ENCODE peak calls at places on chromosomes 5 and 9, in seven cellular contexts. Q, J, S, E, D, G and P are unnamed samples. For H3K36me3, the result is how much of the 10 kb centered on the place peaks cover.

GRCh38 chr5:157252741-157253465 is 13.0 kb upstream of the CYFIP2 start:
- DNase-seq in G (peak), J (no peak), D (peak), S (no peak), Q (no peak), E (no peak), P (no peak)

GRCh38 chr5:173028811-173029327 is 27.3 kb upstream of the CREBRF start:
- DNase-seq in Q (no peak), G (no peak), D (no peak), J (no peak), E (no peak), S (no peak), P (no peak)

GRCh38 chr5:156094001-156094400 is 233.0 kb upstream of the SGCD start:
- DNase-seq in D (no peak), E (no peak), Q (no peak), J (no peak), S (peak), G (peak), P (no peak)

GRCh38 chr5:123721721-123722276 is 209.8 kb downstream of the CSNK1G3 start:
- DNase-seq in G (no peak), E (no peak), D (no peak), S (no peak), Q (no peak), J (no peak), P (no peak)

GRCh38 chr5:155833282-155833681 is 493.7 kb upstream of the SGCD start:
- DNase-seq in D (no peak), E (peak), S (no peak), G (peak), J (no peak), Q (no peak), P (no peak)

GRCh38 chr5:89080467-89081116 is 197.6 kb upstream of the MEF2C start:
- DNase-seq in Q (no peak), E (no peak), D (no peak), J (no peak), S (no peak), G (no peak), P (no peak)

GRCh38 chr5:61051267-61051666 is 106.3 kb downstream of the NDUFAF2 start:
- DNase-seq in D (no peak), Q (no peak), G (peak), S (no peak), J (no peak), E (no peak), P (no peak)

GRCh38 chr9:18795947-18796705 is 236.9 kb downstream of the SAXO1 start:
- DNase-seq in Q (no peak), D (no peak), J (no peak), S (no peak), G (peak), E (peak), P (no peak)

GRCh38 chr9:135015986-135016640 is 71.4 kb upstream of the OLFM1 start:
- DNase-seq in D (no peak), S (no peak), G (no peak), Q (peak), E (no peak), J (no peak), P (no peak)

GRCh38 chr9:6907772-6908381 is 150.1 kb downstream of the KDM4C start:
- DNase-seq in Q (no peak), D (no peak), S (peak), J (no peak), G (peak), E (no peak), P (no peak)

GRCh38 chr5:139692605-139693340 is 44.6 kb downstream of the CXXC5 start:
- DNase-seq in D (no peak), E (peak), J (no peak), Q (no peak), S (no peak), G (no peak), P (no peak)

GRCh38 chr9:132585954-132586829 is 3.8 kb downstream of the BARHL1 start:
- DNase-seq in Q (peak), G (no peak), J (no peak), S (no peak), E (no peak), D (no peak), P (no peak)

GRCh38 chr5:12947379-12947778 is 997.1 kb downstream of the DNAH5 start:
- DNase-seq in S (no peak), Q (no peak), G (no peak), E (no peak), J (no peak), D (no peak), P (no peak)

GRCh38 chr9:134521817-134522501 is 119.6 kb upstream of the COL5A1 start:
- DNase-seq in G (no peak), S (no peak), Q (no peak), D (no peak), J (peak), E (no peak), P (no peak)

GRCh38 chr9:116212986-116213672 is 59.5 kb downstream of the PAPPA start:
- DNase-seq in D (no peak), S (no peak), J (no peak), E (no peak), G (no peak), Q (no peak), P (no peak)

GRCh38 chr5:89037090-89037489 is 154.1 kb upstream of the MEF2C start:
- DNase-seq in G (peak), D (no peak), J (no peak), E (no peak), S (no peak), Q (no peak), P (no peak)

GRCh38 chr9:22147818-22148573 is 138.9 kb upstream of the CDKN2B start:
- DNase-seq in G (peak), E (no peak), J (no peak), D (no peak), Q (no peak), S (no peak), P (no peak)

GRCh38 chr9:91777437-91777836 is 172.6 kb downstream of the ROR2 start:
- DNase-seq in S (no peak), Q (no peak), D (no peak), G (peak), J (no peak), E (no peak), P (no peak)

GRCh38 chr5:80736730-80737129 is 81.9 kb upstream of the DHFR start:
- DNase-seq in J (no peak), S (no peak), Q (no peak), G (peak), E (no peak), D (no peak), P (no peak)

GRCh38 chr5:176408590-176408989 is 7.7 kb downstream of the CLTB start:
- DNase-seq in J (no peak), Q (no peak), D (no peak), G (no peak), S (no peak), E (no peak), P (no peak)

GRCh38 chr9:114662081-114662989 is 4.7 kb upstream of the TEX53 start:
- DNase-seq in D (peak), Q (no peak), E (peak), S (peak), G (peak), J (peak), P (no peak)

GRCh38 chr5:112848116-112848811 is 12.8 kb upstream of the SRP19 start:
- DNase-seq in D (no peak), Q (no peak), S (peak), E (peak), J (no peak), G (peak), P (peak)

GRCh38 chr5:108271127-108271526 is 110.8 kb downstream of the FBXL17 start:
- DNase-seq in D (no peak), Q (no peak), G (no peak), S (no peak), J (no peak), E (no peak), P (no peak)

GRCh38 chr5:135482383-135482933 is 30.3 kb upstream of the TIFAB start:
- DNase-seq in Q (no peak), G (no peak), J (no peak), D (no peak), E (peak), S (no peak), P (no peak)

GRCh38 chr5:176739461-176740051 is 70.8 kb upstream of the UNC5A start:
- DNase-seq in S (no peak), J (peak), D (no peak), E (no peak), Q (no peak), G (no peak), P (no peak)

GRCh38 chr9:83935276-83935890 is 14.2 kb upstream of the KIF27 start:
- DNase-seq in G (peak), D (no peak), S (no peak), J (peak), E (no peak), Q (no peak), P (no peak)

GRCh38 chr9:110650991-110651411 is 17.6 kb upstream of the MUSK start:
- DNase-seq in S (no peak), G (peak), E (no peak), D (no peak), J (no peak), Q (no peak), P (no peak)

GRCh38 chr5:81014348-81014747 is 54.2 kb downstream of the RASGRF2 start:
- DNase-seq in S (no peak), G (no peak), J (no peak), D (no peak), Q (no peak), E (no peak), P (no peak)

GRCh38 chr5:60841361-60841760 is 2.7 kb downstream of the ELOVL7 start:
- DNase-seq in E (no peak), J (no peak), S (no peak), D (no peak), G (no peak), Q (no peak), P (no peak)

GRCh38 chr5:135235551-135236100 is 163.4 kb downstream of the MACROH2A1 start:
- DNase-seq in Q (no peak), D (no peak), J (no peak), G (no peak), S (no peak), E (no peak), P (no peak)

GRCh38 chr9:129773262-129774048 is 20.6 kb upstream of the PTGES start:
- DNase-seq in D (no peak), J (peak), G (peak), S (no peak), E (no peak), Q (peak), P (peak)

GRCh38 chr5:15791859-15792258 is 291.9 kb downstream of the FBXL7 start:
- DNase-seq in E (no peak), J (no peak), D (no peak), S (no peak), G (peak), Q (no peak), P (no peak)

GRCh38 chr9:127144670-127145458 is 22.4 kb upstream of the ANGPTL2 start:
- DNase-seq in Q (peak), E (peak), D (no peak), G (no peak), S (peak), J (no peak), P (no peak)

GRCh38 chr9:18727904-18728303 is 254.0 kb downstream of the ADAMTSL1 start:
- DNase-seq in E (no peak), G (no peak), S (no peak), Q (no peak), J (no peak), D (no peak), P (no peak)

GRCh38 chr5:93595420-93596136 is 12.6 kb downstream of the NR2F1 start:
- DNase-seq in J (no peak), Q (no peak), S (no peak), G (no peak), D (no peak), E (no peak), P (no peak)

GRCh38 chr5:54656261-54656728 is 138.7 kb downstream of the SNX18 start:
- DNase-seq in E (no peak), G (no peak), D (no peak), J (peak), Q (no peak), S (no peak), P (no peak)

GRCh38 chr5:106610041-106610440 is 1060.7 kb downstream of the EFNA5 start:
- DNase-seq in Q (no peak), S (no peak), G (no peak), D (no peak), E (no peak), J (no peak), P (no peak)

DNA sequence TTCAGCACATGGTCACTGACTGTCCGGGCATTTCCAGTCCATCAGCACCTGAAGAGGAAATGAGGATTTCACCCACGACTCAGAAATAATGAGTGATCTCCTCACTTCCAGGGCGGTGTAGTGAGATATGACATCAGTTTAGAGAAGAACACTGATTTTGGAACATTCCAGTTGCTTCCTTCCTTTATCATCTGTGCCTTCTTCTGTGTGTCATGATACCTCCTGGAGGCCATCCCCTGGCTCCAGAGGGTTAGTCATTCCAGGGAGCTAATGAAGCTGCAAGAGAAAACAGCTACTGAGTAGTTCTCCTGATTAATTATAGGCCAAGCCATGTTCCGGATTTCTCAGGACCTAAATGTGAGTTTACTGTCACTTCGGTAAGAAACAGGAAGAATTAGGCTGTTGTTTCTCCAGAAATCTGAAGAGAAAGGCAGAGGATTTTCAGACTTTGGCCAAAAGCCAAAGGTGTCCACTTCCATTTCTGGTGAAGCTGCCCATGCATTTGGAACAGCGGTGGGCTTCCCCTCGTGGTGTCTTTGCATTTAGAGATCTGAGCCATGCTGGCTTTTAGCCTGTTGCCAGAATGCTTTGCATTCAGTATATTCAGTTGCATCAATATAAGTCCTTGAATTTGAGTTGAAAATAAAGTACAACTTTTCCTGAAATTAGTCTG is 161.3 kb upstream of the OTULINL start:
- DNase-seq in S (no peak), E (no peak), J (no peak), Q (no peak), D (no peak), G (peak), P (no peak)
- H3K36me3 ChIP-seq in S (under half), E (under half), J (half or more), Q (half or more), D (under half), G (half or more), P (half or more)

GRCh38 chr9:15187589-15187988 is 119.4 kb downstream of the TTC39B start:
- DNase-seq in G (no peak), J (no peak), S (peak), D (no peak), E (no peak), Q (no peak), P (no peak)

GRCh38 chr9:15189491-15189890 is 117.5 kb downstream of the TTC39B start:
- DNase-seq in S (no peak), Q (no peak), G (no peak), E (no peak), J (no peak), D (no peak), P (no peak)

GRCh38 chr9:15191358-15191757 is 115.7 kb downstream of the TTC39B start:
- DNase-seq in D (no peak), G (no peak), J (no peak), S (no peak), Q (no peak), E (no peak), P (no peak)

DNA sequence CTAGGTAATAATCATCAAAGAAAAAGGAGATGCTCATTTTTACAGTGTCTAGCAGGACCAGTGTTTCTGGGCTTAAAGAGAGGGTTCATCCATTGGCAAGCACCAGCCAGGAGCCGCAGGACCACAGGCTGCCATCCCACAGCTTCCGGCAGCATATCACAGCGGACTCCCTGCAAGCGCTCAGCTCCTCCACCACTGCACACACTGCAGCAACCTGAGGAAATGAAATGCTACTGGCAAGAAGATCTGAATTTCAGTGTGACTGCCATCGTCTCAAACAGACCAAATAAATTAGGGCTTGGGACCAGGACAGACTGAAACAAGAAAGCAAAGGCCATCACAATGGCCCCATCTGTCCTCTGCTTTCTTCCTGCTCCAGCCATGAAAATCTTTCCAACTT is 114.2 kb downstream of the TTC39B start:
- DNase-seq in D (no peak), G (no peak), J (no peak), S (no peak), E (no peak), Q (no peak), P (no peak)
- H3K36me3 ChIP-seq in D (under half), G (under half), J (half or more), S (under half), E (under half), Q (under half), P (under half)

GRCh38 chr5:1464096-1464446 is 18.8 kb upstream of the SLC6A3 start:
- DNase-seq in D (no peak), E (no peak), G (no peak), Q (no peak), S (no peak), J (no peak), P (no peak)
- H3K36me3 ChIP-seq in D (under half), E (half or more), G (under half), Q (under half), S (under half), J (half or more), P (half or more)

GRCh38 chr9:97605246-97605645 is 27.9 kb downstream of the TSTD2 start:
- DNase-seq in D (no peak), E (no peak), G (no peak), J (no peak), S (no peak), Q (no peak), P (no peak)
- H3K36me3 ChIP-seq in D (half or more), E (half or more), G (under half), J (half or more), S (under half), Q (half or more), P (under half)

GRCh38 chr9:137828527-137829259 is 48.9 kb upstream of the CACNA1B start:
- DNase-seq in J (no peak), Q (no peak), E (no peak), S (peak), D (no peak), G (peak), P (no peak)

GRCh38 chr9:137825324-137825991 is 52.1 kb upstream of the CACNA1B start:
- DNase-seq in J (no peak), E (no peak), Q (no peak), G (no peak), S (no peak), D (no peak), P (no peak)

GRCh38 chr9:137823986-137824771 is 53.4 kb upstream of the CACNA1B start:
- DNase-seq in E (no peak), G (no peak), S (no peak), Q (no peak), D (no peak), J (no peak), P (no peak)

GRCh38 chr9:137829260-137829996 is 48.2 kb upstream of the CACNA1B start:
- DNase-seq in Q (no peak), S (no peak), G (no peak), J (no peak), D (no peak), E (no peak), P (no peak)

DNA sequence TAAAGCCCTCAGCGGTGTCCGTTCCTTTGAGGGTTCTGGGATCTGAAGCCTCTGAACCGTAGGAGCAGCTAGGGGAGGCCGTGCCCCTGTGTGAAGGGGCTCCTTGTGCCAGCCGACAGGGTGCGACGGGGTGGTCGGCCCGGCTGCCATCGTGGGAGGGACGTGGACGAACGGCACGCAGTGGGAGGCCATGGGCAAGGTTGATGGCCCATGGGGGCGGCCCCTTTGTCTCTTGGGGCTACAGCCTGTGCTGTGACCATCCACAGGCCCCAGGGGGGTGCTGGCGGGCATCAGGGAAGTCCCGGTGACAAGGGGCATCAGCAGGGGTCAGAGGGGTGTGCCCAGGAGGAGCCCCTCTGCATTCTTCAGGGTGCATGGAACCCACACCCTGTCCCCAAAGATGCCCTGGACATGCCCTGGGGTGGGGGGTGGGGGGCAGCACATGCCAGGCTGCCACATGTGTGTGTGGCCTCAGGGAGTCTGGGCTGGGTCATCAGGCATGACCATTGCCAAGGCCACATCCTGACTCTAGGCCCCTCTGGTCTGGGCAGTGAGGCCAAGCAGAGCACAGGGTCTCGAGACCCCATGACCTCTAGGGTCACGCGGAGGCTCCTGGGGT is 49.6 kb upstream of the CACNA1B start:
- DNase-seq in J (no peak), D (no peak), G (no peak), Q (no peak), E (no peak), S (no peak), P (no peak)
- H3K36me3 ChIP-seq in J (half or more), D (under half), G (under half), Q (under half), E (under half), S (under half), P (under half)

GRCh38 chr5:146243217-146243616 is 39.8 kb downstream of the RBM27 start:
- DNase-seq in S (no peak), D (no peak), J (no peak), Q (no peak), G (no peak), E (no peak), P (no peak)

GRCh38 chr5:146238973-146239372 is 35.6 kb downstream of the RBM27 start:
- DNase-seq in E (no peak), Q (no peak), G (peak), J (no peak), D (no peak), S (no peak), P (no peak)

GRCh38 chr5:146240951-146241350 is 37.5 kb downstream of the RBM27 start:
- DNase-seq in S (no peak), D (no peak), J (no peak), G (peak), Q (no peak), E (no peak), P (no peak)
- H3K36me3 ChIP-seq in S (half or more), D (under half), J (half or more), G (under half), Q (half or more), E (under half), P (under half)

GRCh38 chr9:136398286-136398685 is 1.7 kb downstream of the SNAPC4 start:
- DNase-seq in S (no peak), J (no peak), E (no peak), Q (peak), D (no peak), G (no peak), P (no peak)
- H3K36me3 ChIP-seq in S (under half), J (half or more), E (half or more), Q (half or more), D (under half), G (under half), P (half or more)

GRCh38 chr5:181203842-181204560 is 995 bp downstream of the TRIM7 start:
- DNase-seq in G (peak), S (no peak), D (no peak), Q (no peak), E (no peak), J (no peak), P (no peak)
- H3K36me3 ChIP-seq in G (under half), S (under half), D (under half), Q (under half), E (under half), J (under half), P (under half)

GRCh38 chr9:109094268-109094667 is 25.5 kb downstream of the TMEM245 start:
- DNase-seq in J (no peak), G (no peak), D (no peak), S (no peak), E (no peak), Q (no peak), P (no peak)

GRCh38 chr9:109088221-109088620 is 31.5 kb downstream of the TMEM245 start:
- DNase-seq in G (no peak), Q (no peak), J (no peak), E (no peak), D (no peak), S (no peak), P (no peak)

GRCh38 chr9:109095321-109095720 is 24.4 kb downstream of the TMEM245 start:
- DNase-seq in D (no peak), J (no peak), E (no peak), S (no peak), Q (no peak), G (no peak), P (no peak)

GRCh38 chr9:109092587-109092986 is 27.2 kb downstream of the TMEM245 start:
- DNase-seq in J (no peak), Q (no peak), D (no peak), E (no peak), S (no peak), G (no peak), P (no peak)

GRCh38 chr9:109092051-109092580 is 27.6 kb downstream of the TMEM245 start:
- DNase-seq in J (no peak), G (no peak), Q (no peak), E (no peak), S (no peak), D (no peak), P (no peak)
- H3K36me3 ChIP-seq in J (half or more), G (under half), Q (half or more), E (half or more), S (under half), D (under half), P (half or more)